ENCODE peak calls at places on chromosomes 3 and 15, in nine cellular contexts. J is OCI-M1; T is cardiac muscle cell; A is effector CD4-positive, alpha-beta T cell; E is GM04503; I is ecto neural progenitor cell; Y is CD4-positive, CD25-positive, alpha-beta regulatory T cell; B is activated naive CD4-positive, alpha-beta T cell treated with Interleukin-2 at 50 U/mL for 16 hours; W is neural progenitor cell. G is an unnamed sample.

GRCh38 chr15:93862791-93863190 is 368.6 kb upstream of the MCTP2 start:
- DNase-seq in J (peak), T (no peak), A (no peak), E (no peak), I (no peak), Y (no peak), B (no peak), W (no peak), G (no peak)

GRCh38 chr3:46541856-46542255 is 24.2 kb downstream of the LRRC2 start:
- DNase-seq in J (peak), T (no peak), A (no peak), E (no peak), I (no peak), Y (no peak), B (no peak), W (no peak), G (no peak)

GRCh38 chr3:46868301-46868700 is 5.1 kb upstream of the MYL3 start:
- DNase-seq in J (no peak), T (no peak), A (no peak), E (no peak), I (no peak), Y (no peak), B (no peak), W (no peak), G (no peak)

GRCh38 chr3:134008630-134009156 is 21.0 kb downstream of the SLCO2A1 start:
- DNase-seq in J (no peak), T (no peak), A (no peak), E (peak), I (no peak), Y (no peak), B (no peak), W (no peak), G (no peak)

GRCh38 chr3:133843634-133844033 is 38.0 kb downstream of the SRPRB start:
- DNase-seq in J (no peak), T (no peak), A (no peak), E (no peak), I (no peak), Y (no peak), B (no peak), W (no peak), G (no peak)

GRCh38 chr3:81666502-81667121 is 94.8 kb downstream of the GBE1 start:
- DNase-seq in J (peak), T (peak), A (no peak), E (no peak), I (no peak), Y (peak), B (no peak), W (no peak), G (no peak)

GRCh38 chr3:192933779-192934456 is 16.3 kb upstream of the MB21D2 start:
- DNase-seq in J (no peak), T (no peak), A (no peak), E (no peak), I (no peak), Y (no peak), B (no peak), W (no peak), G (no peak)

GRCh38 chr3:6551165-6551564 is 309.8 kb upstream of the GRM7 start:
- DNase-seq in J (no peak), T (no peak), A (no peak), E (no peak), I (no peak), Y (no peak), B (no peak), W (no peak), G (no peak)

GRCh38 chr15:80070840-80071239 is 11.4 kb downstream of the ZFAND6 start:
- DNase-seq in J (peak), T (peak), A (no peak), E (no peak), I (no peak), Y (no peak), B (no peak), W (no peak), G (no peak)

GRCh38 chr15:58770519-58770856 is 614 bp upstream of the MINDY2 start:
- DNase-seq in J (peak), T (no peak), A (no peak), E (peak), I (no peak), Y (peak), B (no peak), W (no peak), G (no peak)

GRCh38 chr15:85527907-85528306 is 147.5 kb downstream of the AKAP13 start:
- DNase-seq in J (no peak), T (no peak), A (no peak), E (peak), I (no peak), Y (no peak), B (no peak), W (no peak), G (no peak)

GRCh38 chr3:48222616-48223513 is at the start of gene CAMP:
- DNase-seq in J (peak), T (no peak), A (no peak), E (no peak), I (no peak), Y (no peak), B (no peak), W (no peak), G (no peak)

GRCh38 chr3:46992231-46992630 is 12.8 kb downstream of the NBEAL2 start:
- DNase-seq in J (no peak), T (no peak), A (no peak), E (no peak), I (no peak), Y (no peak), B (no peak), W (no peak), G (no peak)

GRCh38 chr15:66682865-66683264 is 19.2 kb upstream of the SMAD6 start:
- DNase-seq in J (peak), T (no peak), A (no peak), E (no peak), I (no peak), Y (peak), B (no peak), W (no peak), G (no peak)

GRCh38 chr15:96053039-96054021 is 277.2 kb upstream of the NR2F2 start:
- DNase-seq in J (no peak), T (peak), A (no peak), E (no peak), I (peak), Y (no peak), B (no peak), W (peak), G (peak)

GRCh38 chr3:76400141-76400540 is 614.8 kb upstream of the ZNF717 start:
- DNase-seq in J (peak), T (no peak), A (no peak), E (no peak), I (no peak), Y (no peak), B (no peak), W (no peak), G (no peak)

GRCh38 chr15:91710072-91710471 is 143.4 kb upstream of the SLCO3A1 start:
- DNase-seq in J (peak), T (no peak), A (no peak), E (no peak), I (no peak), Y (peak), B (no peak), W (no peak), G (peak)

GRCh38 chr3:170749765-170750477 is 120.1 kb downstream of the RPL22L1 start:
- DNase-seq in J (peak), T (no peak), A (no peak), E (no peak), I (no peak), Y (no peak), B (no peak), W (no peak), G (no peak)

GRCh38 chr3:42495393-42495792 is 7.0 kb upstream of the VIPR1 start:
- DNase-seq in J (no peak), T (no peak), A (no peak), E (no peak), I (peak), Y (no peak), B (no peak), W (no peak), G (no peak)

GRCh38 chr3:110106805-110107204 is 769.5 kb upstream of the DPPA4 start:
- DNase-seq in J (no peak), T (no peak), A (no peak), E (no peak), I (no peak), Y (no peak), B (no peak), W (no peak), G (no peak)

GRCh38 chr3:48268381-48268935 is 27.6 kb downstream of the ZNF589 start:
- DNase-seq in J (no peak), T (no peak), A (peak), E (no peak), I (no peak), Y (peak), B (peak), W (no peak), G (no peak)

GRCh38 chr3:188345223-188345622 is 191.3 kb downstream of the LPP start:
- DNase-seq in J (no peak), T (no peak), A (no peak), E (no peak), I (no peak), Y (no peak), B (no peak), W (no peak), G (no peak)

GRCh38 chr15:67303490-67304363 is 49.1 kb downstream of the IQCH start:
- DNase-seq in J (peak), T (peak), A (no peak), E (no peak), I (no peak), Y (peak), B (no peak), W (peak), G (no peak)

GRCh38 chr3:45896956-45897355 is 10.6 kb downstream of the CCR9 start:
- DNase-seq in J (no peak), T (no peak), A (no peak), E (peak), I (no peak), Y (no peak), B (no peak), W (no peak), G (no peak)

GRCh38 chr3:14460342-14461005 is 58.1 kb downstream of the SLC6A6 start:
- DNase-seq in J (no peak), T (no peak), A (no peak), E (peak), I (no peak), Y (no peak), B (no peak), W (no peak), G (no peak)

GRCh38 chr3:43497905-43498365 is 123.9 kb downstream of the ANO10 start:
- DNase-seq in J (peak), T (no peak), A (no peak), E (no peak), I (no peak), Y (no peak), B (no peak), W (no peak), G (no peak)

G was measured in esophagus muscularis mucosa.